ENCODE peak calls at places on chromosome 18, in five cellular contexts. W is GM12865, X is heart left ventricle, R is GM13977, E is WTC11. V is an unnamed sample.

GRCh38 chr18:57586243-57587049 is at the start of gene FECH:
- DNase-seq in E (peak), X (peak), W (peak), R (peak), V (peak)

GRCh38 chr18:38087538-38087937 is 521.9 kb upstream of the CELF4 start:
- DNase-seq in X (no peak), E (no peak), W (no peak), R (no peak), V (no peak)

GRCh38 chr18:8107426-8107825 is 501.8 kb upstream of the RAB12 start:
- DNase-seq in X (no peak), R (no peak), E (no peak), W (no peak), V (no peak)

GRCh38 chr18:44851806-44852205 is 171.1 kb downstream of the SETBP1 start:
- DNase-seq in E (no peak), X (no peak), W (no peak), R (no peak), V (no peak)

GRCh38 chr18:36640005-36640952 is 188.5 kb downstream of the TPGS2 start:
- DNase-seq in R (no peak), W (no peak), X (no peak), E (no peak), V (no peak)

GRCh38 chr18:58887613-58887963 is 22.9 kb downstream of the ZNF532 start:
- DNase-seq in E (no peak), X (peak), W (peak), R (peak), V (no peak)

GRCh38 chr18:9814431-9814830 is 71.3 kb upstream of the TXNDC2 start:
- DNase-seq in W (no peak), R (no peak), E (no peak), X (no peak), V (no peak)

GRCh38 chr18:40855661-40856060 is 1099.4 kb upstream of the PIK3C3 start:
- DNase-seq in W (no peak), R (no peak), E (no peak), X (no peak), V (no peak)

DNA sequence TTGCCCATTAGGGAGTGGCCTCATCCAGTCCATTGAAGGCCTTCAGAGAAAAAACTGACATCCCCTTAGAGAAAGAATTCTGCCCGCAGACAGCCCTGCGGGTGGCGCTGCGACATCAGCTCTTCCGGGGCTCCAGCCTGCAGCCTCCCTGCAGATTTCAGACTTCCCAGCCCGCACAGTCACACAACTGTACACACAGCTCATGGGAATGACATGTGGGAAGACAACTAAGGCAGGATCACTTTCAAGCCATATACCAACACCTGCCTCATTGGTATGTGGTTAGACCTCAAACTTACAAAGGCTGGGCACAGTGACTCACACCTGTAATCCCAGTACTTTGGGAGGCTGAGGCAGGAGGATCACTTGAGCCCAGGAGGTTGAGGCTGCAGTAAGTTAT is 24.8 kb upstream of the TUBB6 start:
- DNase-seq in R (no peak), W (no peak), X (no peak), E (peak), V (no peak)
- TF ChIP-seq CTCF in R (peak), W (peak), X (no peak), E (no peak), V (no peak)

GRCh38 chr18:5890606-5891360 is 4.5 kb downstream of the TMEM200C start:
- DNase-seq in W (peak), E (peak), R (peak), X (peak), V (no peak)
- TF ChIP-seq CTCF in W (peak), E (peak), R (peak), X (peak), V (no peak)

DNA sequence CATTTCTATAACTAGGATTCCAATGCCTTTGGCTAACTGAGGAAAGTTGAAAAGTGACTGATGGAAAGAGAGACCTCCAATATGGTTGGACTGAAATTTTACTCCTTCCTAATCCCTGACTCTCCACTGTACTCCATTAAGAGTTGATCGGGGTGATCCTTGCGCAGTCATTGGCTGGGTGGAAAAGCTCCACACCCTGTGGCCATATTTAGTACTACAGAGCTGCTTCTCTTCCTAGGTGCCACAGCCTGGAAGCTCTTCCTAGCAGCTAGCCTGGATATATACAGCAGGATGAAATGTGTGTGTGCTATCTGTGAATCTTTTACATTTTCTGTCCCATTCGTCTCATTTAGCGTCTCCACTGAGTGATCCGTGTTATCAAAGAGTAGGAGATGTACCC is 71.2 kb downstream of the MEP1B start:
- DNase-seq in R (no peak), W (no peak), E (no peak), X (no peak), V (no peak)
- TF ChIP-seq CTCF in R (no peak), W (peak), E (no peak), X (no peak), V (no peak)

DNA sequence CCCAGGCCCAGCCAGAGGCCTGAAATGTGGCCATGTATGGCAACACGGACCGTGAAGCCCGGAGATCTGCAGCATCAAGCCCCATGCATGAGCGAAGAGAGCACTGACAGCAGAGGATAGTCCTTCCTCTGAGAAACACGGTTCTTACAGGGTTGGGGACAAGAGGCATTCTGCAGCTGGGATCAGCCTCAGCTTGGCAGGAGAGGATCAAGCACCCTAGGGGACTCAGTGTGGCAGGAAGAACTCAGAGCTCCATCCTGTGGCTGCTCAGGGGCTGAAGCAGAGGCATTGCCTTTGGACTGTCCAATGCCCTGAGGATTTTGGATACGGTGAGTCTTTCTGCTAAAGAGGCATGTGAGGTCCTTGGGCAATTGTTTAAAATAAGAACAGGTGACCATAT is 368.7 kb downstream of the ZNF516 start:
- DNase-seq in X (no peak), E (peak), R (no peak), W (no peak), V (no peak)
- TF ChIP-seq CTCF in X (peak), E (no peak), R (no peak), W (no peak), V (no peak)

DNA sequence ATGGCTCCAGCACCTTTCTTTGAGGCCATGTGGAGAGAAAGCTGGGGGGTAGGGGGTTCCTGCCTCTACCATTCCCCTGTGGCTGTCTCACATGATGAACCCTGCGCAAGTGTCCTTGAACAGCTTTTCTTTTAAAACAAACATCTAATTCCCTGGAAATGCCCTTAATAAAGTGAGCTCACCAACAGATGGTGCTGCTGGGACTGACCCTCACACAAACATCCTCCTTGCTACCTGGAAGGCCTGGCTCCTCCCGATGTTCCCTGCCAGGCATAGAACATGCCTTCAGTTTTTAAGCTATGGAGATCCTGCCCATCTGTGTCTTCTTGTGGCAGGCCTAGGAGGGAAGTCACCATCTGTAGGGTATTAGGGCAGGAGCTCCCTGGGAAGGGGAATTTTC is 60.7 kb upstream of the GATA6 start:
- DNase-seq in X (no peak), W (no peak), E (peak), R (no peak), V (no peak)
- TF ChIP-seq CTCF in X (peak), W (no peak), E (no peak), R (no peak), V (no peak)

GRCh38 chr18:68666316-68666715 is 48.6 kb downstream of the TMX3 start:
- DNase-seq in E (no peak), W (no peak), R (no peak), X (no peak), V (no peak)

GRCh38 chr18:68665623-68666022 is 49.3 kb downstream of the TMX3 start:
- DNase-seq in W (no peak), R (no peak), E (no peak), X (no peak), V (no peak)

GRCh38 chr18:68662779-68663178 is 52.1 kb downstream of the TMX3 start:
- DNase-seq in W (no peak), X (no peak), R (no peak), E (no peak), V (no peak)

DNA sequence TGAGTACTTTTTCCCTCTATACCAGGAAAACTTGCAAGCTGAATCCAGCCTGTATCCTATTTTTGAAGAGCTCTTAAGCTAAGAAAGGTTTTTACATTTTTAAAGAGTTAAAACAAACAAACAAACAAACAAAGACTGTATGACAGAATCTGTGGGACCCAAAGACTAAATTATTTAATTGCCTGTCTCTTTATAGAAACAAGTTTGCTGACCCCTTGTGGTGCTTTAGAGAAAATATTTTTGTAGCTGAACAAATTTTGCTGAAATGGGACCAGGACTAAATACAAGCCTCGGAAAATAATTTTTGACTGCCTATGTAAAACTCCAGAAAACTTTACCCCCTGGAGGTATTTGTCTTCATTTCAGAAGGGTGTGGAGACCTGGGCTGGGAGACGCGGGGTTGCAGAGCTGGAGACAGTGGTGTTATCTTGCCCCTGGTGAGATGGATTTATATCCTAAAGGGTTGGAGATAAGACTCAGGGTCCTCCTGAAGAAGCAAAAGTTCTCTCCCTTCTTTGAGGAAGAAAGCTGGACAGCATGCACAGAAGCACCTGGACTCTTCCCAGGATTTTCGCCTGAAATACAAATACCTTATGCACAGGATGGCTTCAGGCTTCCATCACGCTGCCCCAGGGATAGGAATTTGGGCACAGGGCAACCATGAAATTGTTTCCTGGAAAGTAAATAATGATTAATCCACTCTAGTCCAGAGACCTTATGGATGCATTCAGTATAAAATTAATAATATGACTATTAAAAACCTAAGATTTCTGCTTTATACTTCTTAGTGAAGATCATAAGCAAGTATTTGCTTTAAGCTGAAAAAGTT is 54.3 kb downstream of the TMX3 start:
- DNase-seq in W (peak), E (no peak), X (no peak), R (peak), V (no peak)
- TF ChIP-seq CTCF in W (peak), E (no peak), X (peak), R (peak), V (peak)

DNA sequence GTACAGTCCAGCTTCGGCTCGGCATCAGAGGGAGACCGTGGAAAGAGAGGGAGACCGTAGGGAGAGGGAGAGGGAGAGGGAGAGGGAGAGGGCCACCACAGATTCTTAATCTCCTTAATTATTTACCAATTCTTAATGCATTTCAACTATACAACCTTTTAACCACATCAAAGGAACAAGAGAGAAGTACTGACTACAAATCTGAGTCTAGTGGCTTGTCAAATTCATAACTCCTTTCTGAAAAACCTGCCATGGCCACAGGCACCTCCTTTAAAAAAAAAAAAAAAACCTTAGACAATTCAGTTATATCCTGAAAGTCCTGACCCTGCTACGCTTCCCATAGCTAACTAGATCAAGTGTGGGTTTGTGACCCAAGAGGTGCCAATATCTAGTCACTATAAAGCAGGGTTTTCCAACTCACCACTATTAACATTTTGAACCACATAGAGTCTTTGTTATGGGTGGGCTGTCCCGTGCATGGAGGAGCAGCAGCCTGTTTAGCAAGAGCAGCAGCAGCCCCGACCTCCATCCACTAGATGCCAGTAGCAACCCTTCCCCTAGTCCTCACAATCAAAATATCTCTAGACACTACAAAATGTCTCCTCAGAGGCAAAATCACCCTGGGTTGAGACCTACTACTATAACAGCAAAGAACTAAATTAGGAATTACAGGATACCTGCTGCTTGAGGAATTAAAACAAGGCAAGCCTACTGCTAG is 6.8 kb downstream of the ESCO1 start:
- DNase-seq in X (no peak), R (peak), E (no peak), W (peak), V (no peak)
- TF ChIP-seq CTCF in X (no peak), R (peak), E (no peak), W (peak), V (no peak)

GRCh38 chr18:6484659-6485058 is 69.9 kb upstream of the L3MBTL4 start:
- DNase-seq in X (no peak), R (no peak), W (no peak), E (no peak), V (no peak)

GRCh38 chr18:6478111-6478510 is 63.4 kb upstream of the L3MBTL4 start:
- DNase-seq in X (peak), W (no peak), E (no peak), R (no peak), V (no peak)

GRCh38 chr18:6479699-6480098 is 65.0 kb upstream of the L3MBTL4 start:
- DNase-seq in X (no peak), W (no peak), R (no peak), E (no peak), V (no peak)

GRCh38 chr18:6486313-6486712 is 71.6 kb upstream of the L3MBTL4 start:
- DNase-seq in W (peak), X (no peak), E (no peak), R (no peak), V (no peak)

GRCh38 chr18:6482198-6482977 is 67.7 kb upstream of the L3MBTL4 start:
- DNase-seq in R (peak), W (peak), X (peak), E (peak), V (peak)
- TF ChIP-seq CTCF in R (peak), W (peak), X (peak), E (peak), V (peak)

GRCh38 chr18:48161911-48162698 is 231.6 kb upstream of the SMAD2 start:
- DNase-seq in W (no peak), R (no peak), E (no peak), X (no peak), V (no peak)
- TF ChIP-seq CTCF in W (no peak), R (no peak), E (no peak), X (no peak), V (no peak)